ENCODE peak calls at places on chromosomes 6 and 20, in eight cellular contexts. One of them, this sample, is unnamed.
A peak's percentile ranks its signal among the peaks of the same experiment; 100 is the strongest.

GRCh38 chr6:163670283-163670682 is 255.8 kb downstream of the QKI start:
- DNase-seq in mammary epithelial cell: no peak
- DNase-seq in left ventricle myocardium inferior: no peak
- DNase-seq in tibial nerve: no peak
- DNase-seq in aorta: no peak
- DNase-seq in heart left ventricle: no peak
- DNase-seq in A549: no peak
- DNase-seq in body of pancreas: no peak
- DNase-seq in this sample: no peak

GRCh38 chr6:16737389-16737788 is 23.9 kb downstream of the ATXN1 start:
- DNase-seq in left ventricle myocardium inferior: no peak
- DNase-seq in aorta: no peak
- DNase-seq in body of pancreas: no peak
- DNase-seq in mammary epithelial cell: peak; percentile 42
- DNase-seq in heart left ventricle: peak; percentile 30
- DNase-seq in tibial nerve: no peak
- DNase-seq in A549: no peak
- DNase-seq in this sample: no peak

GRCh38 chr6:112470396-112470795 is 123.3 kb downstream of the RFPL4B start:
- DNase-seq in tibial nerve: no peak
- DNase-seq in A549: no peak
- DNase-seq in left ventricle myocardium inferior: no peak
- DNase-seq in aorta: no peak
- DNase-seq in mammary epithelial cell: no peak
- DNase-seq in body of pancreas: no peak
- DNase-seq in heart left ventricle: no peak
- DNase-seq in this sample: no peak

GRCh38 chr6:41272591-41273175 is 13.8 kb downstream of the TREM1 start:
- DNase-seq in body of pancreas: no peak
- DNase-seq in left ventricle myocardium inferior: no peak
- DNase-seq in A549: no peak
- DNase-seq in heart left ventricle: no peak
- DNase-seq in mammary epithelial cell: no peak
- DNase-seq in tibial nerve: no peak
- DNase-seq in aorta: no peak
- DNase-seq in this sample: no peak

GRCh38 chr6:160269122-160269521 is 10.5 kb upstream of the SLC22A2 start:
- DNase-seq in heart left ventricle: no peak
- DNase-seq in mammary epithelial cell: no peak
- DNase-seq in left ventricle myocardium inferior: no peak
- DNase-seq in aorta: no peak
- DNase-seq in A549: no peak
- DNase-seq in body of pancreas: no peak
- DNase-seq in tibial nerve: no peak
- DNase-seq in this sample: no peak

GRCh38 chr6:111614833-111615582 is 9.3 kb upstream of the TRAF3IP2 start:
- DNase-seq in mammary epithelial cell: no peak
- DNase-seq in left ventricle myocardium inferior: no peak
- DNase-seq in A549: no peak
- DNase-seq in body of pancreas: no peak
- DNase-seq in tibial nerve: no peak
- DNase-seq in aorta: no peak
- DNase-seq in heart left ventricle: no peak
- DNase-seq in this sample: peak; percentile 87

GRCh38 chr6:169710009-169710408 is 8.1 kb downstream of the C6orf120 start:
- DNase-seq in mammary epithelial cell: no peak
- DNase-seq in left ventricle myocardium inferior: no peak
- DNase-seq in tibial nerve: no peak
- DNase-seq in heart left ventricle: no peak
- DNase-seq in body of pancreas: no peak
- DNase-seq in A549: no peak
- DNase-seq in aorta: no peak
- DNase-seq in this sample: no peak

GRCh38 chr6:98641929-98642328 is 192.4 kb upstream of the POU3F2 start:
- DNase-seq in tibial nerve: no peak
- DNase-seq in A549: no peak
- DNase-seq in aorta: no peak
- DNase-seq in mammary epithelial cell: peak; percentile 5
- DNase-seq in body of pancreas: no peak
- DNase-seq in heart left ventricle: no peak
- DNase-seq in left ventricle myocardium inferior: no peak
- DNase-seq in this sample: no peak

GRCh38 chr6:19835605-19836004 is 1.6 kb upstream of the ID4 start:
- DNase-seq in aorta: no peak
- DNase-seq in left ventricle myocardium inferior: no peak
- DNase-seq in body of pancreas: no peak
- DNase-seq in heart left ventricle: no peak
- DNase-seq in tibial nerve: no peak
- DNase-seq in mammary epithelial cell: peak; percentile 44
- DNase-seq in A549: no peak
- DNase-seq in this sample: no peak

GRCh38 chr6:166055801-166056200 is 111.8 kb downstream of the TBXT start:
- DNase-seq in body of pancreas: no peak
- DNase-seq in A549: no peak
- DNase-seq in heart left ventricle: no peak
- DNase-seq in mammary epithelial cell: no peak
- DNase-seq in tibial nerve: no peak
- DNase-seq in aorta: no peak
- DNase-seq in left ventricle myocardium inferior: no peak
- DNase-seq in this sample: no peak

GRCh38 chr6:121436172-121436965 is 923 bp downstream of the GJA1 start:
- DNase-seq in left ventricle myocardium inferior: no peak
- DNase-seq in tibial nerve: no peak
- DNase-seq in heart left ventricle: peak; percentile 22
- DNase-seq in body of pancreas: no peak
- DNase-seq in mammary epithelial cell: no peak
- DNase-seq in A549: no peak
- DNase-seq in aorta: no peak
- DNase-seq in this sample: no peak

GRCh38 chr6:10855233-10855632 is 16.9 kb upstream of the MAK start:
- DNase-seq in tibial nerve: no peak
- DNase-seq in body of pancreas: no peak
- DNase-seq in A549: no peak
- DNase-seq in mammary epithelial cell: no peak
- DNase-seq in heart left ventricle: no peak
- DNase-seq in aorta: no peak
- DNase-seq in left ventricle myocardium inferior: no peak
- DNase-seq in this sample: no peak

GRCh38 chr6:17577059-17577458 is 23.0 kb upstream of the FAM8A1 start:
- DNase-seq in tibial nerve: no peak
- DNase-seq in left ventricle myocardium inferior: no peak
- DNase-seq in body of pancreas: no peak
- DNase-seq in heart left ventricle: no peak
- DNase-seq in mammary epithelial cell: no peak
- DNase-seq in aorta: no peak
- DNase-seq in A549: no peak
- DNase-seq in this sample: no peak

GRCh38 chr6:17986656-17987575 is 519 bp downstream of the KIF13A start:
- DNase-seq in heart left ventricle: peak; percentile 74
- DNase-seq in left ventricle myocardium inferior: peak; percentile 66
- DNase-seq in mammary epithelial cell: peak; percentile 48
- DNase-seq in A549: peak; percentile 46
- DNase-seq in body of pancreas: peak; percentile 54
- DNase-seq in tibial nerve: peak; percentile 40
- DNase-seq in aorta: peak; percentile 86
- DNase-seq in this sample: peak; percentile 72

GRCh38 chr20:12927489-12927888 is 81.3 kb upstream of the SPTLC3 start:
- DNase-seq in aorta: no peak
- DNase-seq in tibial nerve: no peak
- DNase-seq in body of pancreas: no peak
- DNase-seq in mammary epithelial cell: peak; percentile 64
- DNase-seq in A549: no peak
- DNase-seq in heart left ventricle: no peak
- DNase-seq in left ventricle myocardium inferior: no peak
- DNase-seq in this sample: no peak

GRCh38 chr20:12925214-12925755 is 83.5 kb upstream of the SPTLC3 start:
- DNase-seq in mammary epithelial cell: peak; percentile 73
- DNase-seq in aorta: no peak
- DNase-seq in A549: peak; percentile 81
- DNase-seq in tibial nerve: no peak
- DNase-seq in heart left ventricle: no peak
- DNase-seq in body of pancreas: peak; percentile 60
- DNase-seq in left ventricle myocardium inferior: no peak
- DNase-seq in this sample: peak; percentile 45

GRCh38 chr20:12928358-12928754 is 80.4 kb upstream of the SPTLC3 start:
- DNase-seq in heart left ventricle: no peak
- DNase-seq in aorta: no peak
- DNase-seq in A549: no peak
- DNase-seq in tibial nerve: no peak
- DNase-seq in body of pancreas: no peak
- DNase-seq in mammary epithelial cell: no peak
- DNase-seq in left ventricle myocardium inferior: no peak
- DNase-seq in this sample: no peak

GRCh38 chr20:12925863-12926547 is 82.8 kb upstream of the SPTLC3 start:
- DNase-seq in left ventricle myocardium inferior: no peak
- DNase-seq in body of pancreas: no peak
- DNase-seq in mammary epithelial cell: no peak
- DNase-seq in heart left ventricle: no peak
- DNase-seq in tibial nerve: no peak
- DNase-seq in aorta: no peak
- DNase-seq in A549: no peak
- DNase-seq in this sample: no peak

GRCh38 chr20:12928755-12929401 is 79.9 kb upstream of the SPTLC3 start:
- DNase-seq in body of pancreas: no peak
- DNase-seq in tibial nerve: no peak
- DNase-seq in heart left ventricle: no peak
- DNase-seq in left ventricle myocardium inferior: no peak
- DNase-seq in aorta: no peak
- DNase-seq in mammary epithelial cell: peak; percentile 82
- DNase-seq in A549: no peak
- DNase-seq in this sample: no peak
- H3K27ac ChIP-seq in body of pancreas: no peak overlapping the region
- H3K27ac ChIP-seq in tibial nerve: no peak overlapping the region
- H3K27ac ChIP-seq in heart left ventricle: no peak overlapping the region
- H3K27ac ChIP-seq in left ventricle myocardium inferior: no peak overlapping the region
- H3K27ac ChIP-seq in aorta: no peak overlapping the region
- H3K27ac ChIP-seq in mammary epithelial cell: peak overlapping the region; percentile 20
- H3K27ac ChIP-seq in A549: peak overlapping the region; percentile 35
- H3K27ac ChIP-seq in this sample: no peak overlapping the region

GRCh38 chr6:7159790-7160525 is 52.2 kb downstream of the RREB1 start:
- DNase-seq in left ventricle myocardium inferior: no peak
- DNase-seq in body of pancreas: no peak
- DNase-seq in mammary epithelial cell: no peak
- DNase-seq in tibial nerve: no peak
- DNase-seq in heart left ventricle: no peak
- DNase-seq in aorta: no peak
- DNase-seq in A549: no peak
- DNase-seq in this sample: no peak

GRCh38 chr6:7163661-7164071 is 55.9 kb downstream of the RREB1 start:
- DNase-seq in heart left ventricle: no peak
- DNase-seq in mammary epithelial cell: no peak
- DNase-seq in left ventricle myocardium inferior: no peak
- DNase-seq in A549: no peak
- DNase-seq in aorta: no peak
- DNase-seq in tibial nerve: no peak
- DNase-seq in body of pancreas: no peak
- DNase-seq in this sample: no peak

GRCh38 chr6:7161845-7162244 is 54.1 kb downstream of the RREB1 start:
- DNase-seq in aorta: no peak
- DNase-seq in body of pancreas: no peak
- DNase-seq in mammary epithelial cell: no peak
- DNase-seq in left ventricle myocardium inferior: no peak
- DNase-seq in A549: no peak
- DNase-seq in heart left ventricle: no peak
- DNase-seq in tibial nerve: no peak
- DNase-seq in this sample: no peak

GRCh38 chr6:7157752-7158616 is 50.2 kb downstream of the RREB1 start:
- DNase-seq in left ventricle myocardium inferior: no peak
- DNase-seq in heart left ventricle: no peak
- DNase-seq in A549: no peak
- DNase-seq in body of pancreas: no peak
- DNase-seq in tibial nerve: no peak
- DNase-seq in mammary epithelial cell: no peak
- DNase-seq in aorta: no peak
- DNase-seq in this sample: no peak

GRCh38 chr6:7161253-7161623 is 53.5 kb downstream of the RREB1 start:
- DNase-seq in mammary epithelial cell: no peak
- DNase-seq in heart left ventricle: no peak
- DNase-seq in left ventricle myocardium inferior: no peak
- DNase-seq in A549: no peak
- DNase-seq in body of pancreas: no peak
- DNase-seq in tibial nerve: no peak
- DNase-seq in aorta: no peak
- DNase-seq in this sample: no peak
- H3K27ac ChIP-seq in mammary epithelial cell: peak overlapping the region; percentile 61
- H3K27ac ChIP-seq in heart left ventricle: no peak overlapping the region
- H3K27ac ChIP-seq in left ventricle myocardium inferior: no peak overlapping the region
- H3K27ac ChIP-seq in A549: no peak overlapping the region
- H3K27ac ChIP-seq in body of pancreas: no peak overlapping the region
- H3K27ac ChIP-seq in tibial nerve: no peak overlapping the region
- H3K27ac ChIP-seq in aorta: no peak overlapping the region
- H3K27ac ChIP-seq in this sample: peak overlapping the region; percentile 60

GRCh38 chr6:15526129-15526764 is 136.6 kb downstream of the DTNBP1 start:
- DNase-seq in aorta: no peak
- DNase-seq in tibial nerve: no peak
- DNase-seq in left ventricle myocardium inferior: no peak
- DNase-seq in heart left ventricle: no peak
- DNase-seq in body of pancreas: no peak
- DNase-seq in mammary epithelial cell: no peak
- DNase-seq in A549: no peak
- DNase-seq in this sample: no peak
- H3K27ac ChIP-seq in aorta: no peak overlapping the region
- H3K27ac ChIP-seq in tibial nerve: no peak overlapping the region
- H3K27ac ChIP-seq in left ventricle myocardium inferior: no peak overlapping the region
- H3K27ac ChIP-seq in heart left ventricle: no peak overlapping the region
- H3K27ac ChIP-seq in body of pancreas: no peak overlapping the region
- H3K27ac ChIP-seq in mammary epithelial cell: no peak overlapping the region
- H3K27ac ChIP-seq in A549: no peak overlapping the region
- H3K27ac ChIP-seq in this sample: no peak overlapping the region

DNA sequence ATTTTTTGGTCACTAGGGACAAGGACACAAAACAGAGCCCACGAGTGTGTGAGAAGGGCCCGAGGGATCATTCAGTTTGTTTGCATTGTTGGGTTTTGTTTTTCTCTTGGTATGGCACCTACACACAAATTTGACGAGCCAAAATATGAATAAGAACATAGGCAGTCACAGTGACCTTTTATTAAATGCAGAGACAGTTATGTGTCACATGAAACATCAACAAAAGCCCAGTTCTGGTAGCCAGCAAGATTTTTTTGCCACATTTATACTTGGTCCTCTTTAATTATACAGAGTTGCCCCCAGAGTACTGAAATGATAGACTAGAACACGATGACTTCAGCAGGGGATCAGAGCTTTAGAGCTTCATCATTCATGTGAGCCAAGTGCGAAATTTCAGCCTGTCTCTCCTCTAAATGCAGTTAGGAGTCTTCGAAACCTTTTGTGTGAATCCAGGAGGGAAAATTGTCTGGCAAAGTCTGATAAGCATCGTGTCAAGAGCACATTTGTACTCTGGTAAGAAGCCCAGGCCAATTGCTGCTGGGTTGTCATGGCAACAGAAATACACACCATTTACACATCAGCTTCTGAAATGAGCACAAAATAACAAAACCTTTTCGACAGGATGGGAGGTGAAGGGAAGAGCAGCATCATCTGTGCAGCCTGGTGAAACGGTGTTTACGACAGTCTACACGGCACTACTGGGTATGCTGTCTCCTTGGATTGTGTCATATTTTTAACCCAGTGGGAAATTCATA is 79.2 kb upstream of the RIPOR2 start:
- DNase-seq in heart left ventricle: no peak
- DNase-seq in left ventricle myocardium inferior: no peak
- DNase-seq in body of pancreas: no peak
- DNase-seq in tibial nerve: no peak
- DNase-seq in mammary epithelial cell: peak; percentile 51
- DNase-seq in aorta: no peak
- DNase-seq in A549: no peak
- DNase-seq in this sample: no peak
- H3K27ac ChIP-seq in heart left ventricle: no peak overlapping the region
- H3K27ac ChIP-seq in left ventricle myocardium inferior: no peak overlapping the region
- H3K27ac ChIP-seq in body of pancreas: no peak overlapping the region
- H3K27ac ChIP-seq in tibial nerve: no peak overlapping the region
- H3K27ac ChIP-seq in mammary epithelial cell: peak overlapping the region; percentile 58
- H3K27ac ChIP-seq in aorta: no peak overlapping the region
- H3K27ac ChIP-seq in A549: no peak overlapping the region
- H3K27ac ChIP-seq in this sample: no peak overlapping the region

This sample was measured in colonic mucosa.